ENCODE peak calls at places on chromosomes 3 and 15, in nine cellular contexts. W is transverse colon, H is ascending aorta, K is dorsolateral prefrontal cortex, M is lower lobe of right lung, Y is WERI-Rb-1, O is testis, E is pancreas, X is heart left ventricle. A is an unnamed sample. For H3K27me3, the result is how much of the 10 kb centered on the place peaks cover.

GRCh38 chr15:76330281-76330680 is 6.3 kb upstream of the ISL2 start:
- DNase-seq in X (no peak), K (no peak), Y (peak), H (peak), O (peak), W (peak), E (peak), M (no peak), A (no peak)

GRCh38 chr15:58690703-58691102 is 58.8 kb downstream of the ADAM10 start:
- DNase-seq in W (no peak), K (no peak), E (no peak), Y (no peak), M (no peak), O (no peak), X (no peak), H (no peak), A (no peak)

GRCh38 chr3:49805884-49806701 is 3.0 kb downstream of the INKA1 start:
- DNase-seq in M (peak), Y (no peak), H (no peak), X (peak), O (no peak), E (no peak), K (no peak), W (peak), A (peak)

GRCh38 chr3:138187296-138188012 is at the start of gene ARMC8:
- DNase-seq in K (peak), Y (peak), H (peak), E (peak), M (peak), W (peak), X (peak), O (peak), A (peak)

GRCh38 chr15:65558336-65558735 is 28.1 kb downstream of the HACD3 start:
- DNase-seq in O (no peak), X (no peak), K (no peak), M (no peak), H (no peak), E (no peak), W (no peak), Y (no peak), A (no peak)

GRCh38 chr3:46065294-46065705 is 38.0 kb upstream of the XCR1 start:
- DNase-seq in M (no peak), O (no peak), H (no peak), E (peak), K (no peak), Y (no peak), W (peak), X (peak), A (no peak)

GRCh38 chr3:61518590-61518989 is 42.8 kb upstream of the PTPRG start:
- DNase-seq in W (no peak), M (no peak), K (no peak), Y (no peak), E (no peak), X (no peak), H (no peak), O (no peak), A (no peak)

GRCh38 chr3:108555966-108556581 is 33.2 kb downstream of the CIP2A start:
- DNase-seq in K (no peak), O (no peak), E (no peak), M (no peak), H (no peak), W (no peak), Y (no peak), X (no peak), A (no peak)

GRCh38 chr3:14434105-14434504 is 31.7 kb downstream of the SLC6A6 start:
- DNase-seq in K (no peak), X (no peak), M (peak), Y (no peak), W (no peak), H (no peak), O (no peak), E (no peak), A (no peak)

GRCh38 chr15:29936353-29937049 is 114.2 kb upstream of the TJP1 start:
- DNase-seq in K (no peak), H (no peak), M (no peak), X (no peak), E (peak), O (no peak), Y (no peak), W (no peak), A (no peak)

GRCh38 chr3:38567498-38567897 is 71.4 kb downstream of the EXOG start:
- DNase-seq in K (peak), E (no peak), O (no peak), W (no peak), H (no peak), Y (peak), X (peak), M (peak), A (peak)
- H3K4me3 ChIP-seq in K (no peak), E (no peak), O (no peak), W (no peak), H (no peak), Y (no peak), X (no peak), M (no peak), A (no peak)

GRCh38 chr15:100053476-100054121 is 288.2 kb downstream of the ADAMTS17 start:
- DNase-seq in E (no peak), W (no peak), Y (no peak), K (no peak), X (no peak), O (no peak), M (no peak), H (no peak), A (no peak)

GRCh38 chr15:100052716-100053475 is 288.9 kb downstream of the ADAMTS17 start:
- DNase-seq in X (no peak), Y (no peak), K (no peak), E (no peak), O (no peak), W (no peak), H (no peak), M (no peak), A (no peak)

GRCh38 chr15:100055821-100056220 is 286.0 kb downstream of the ADAMTS17 start:
- DNase-seq in K (no peak), O (no peak), X (no peak), E (no peak), Y (no peak), W (no peak), M (no peak), H (no peak), A (no peak)

GRCh38 chr15:100056411-100057072 is 285.2 kb downstream of the ADAMTS17 start:
- DNase-seq in K (no peak), M (no peak), X (no peak), Y (no peak), O (no peak), W (no peak), H (no peak), E (no peak), A (no peak)

DNA sequence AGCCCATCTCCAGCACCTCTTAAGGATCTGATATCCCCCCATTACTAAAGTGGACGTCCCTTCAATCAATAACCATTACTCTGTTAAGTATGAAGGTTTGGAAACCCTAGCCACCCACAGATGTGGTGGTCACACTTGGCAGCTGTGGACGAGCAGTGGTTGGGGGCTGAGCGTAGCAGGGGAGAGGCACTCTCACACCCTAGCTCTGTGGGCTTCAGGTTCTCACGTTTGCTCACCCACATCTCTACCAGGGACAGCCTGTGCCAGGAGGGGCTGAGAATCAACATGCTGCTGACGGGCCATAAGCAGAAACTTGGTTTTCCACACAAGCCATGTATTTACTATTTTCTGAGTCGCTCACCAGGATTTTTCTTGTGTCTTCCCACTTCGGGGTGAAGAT is 287.2 kb downstream of the ADAMTS17 start:
- DNase-seq in K (no peak), E (no peak), M (no peak), W (no peak), O (no peak), Y (no peak), X (no peak), H (no peak), A (no peak)
- H3K27me3 ChIP-seq in K (under half), E (under half), M (under half), W (under half), O (under half), Y (under half), X (under half), H (under half), A (under half)

GRCh38 chr3:69744507-69744906 is 5.2 kb downstream of the MITF start:
- DNase-seq in E (no peak), W (no peak), M (no peak), O (no peak), Y (no peak), X (no peak), H (no peak), K (no peak), A (no peak)

GRCh38 chr3:69743975-69744374 is 4.7 kb downstream of the MITF start:
- DNase-seq in X (no peak), W (no peak), E (no peak), Y (no peak), M (no peak), O (no peak), K (no peak), H (no peak), A (no peak)

GRCh38 chr3:69746119-69746518 is 6.9 kb downstream of the MITF start:
- DNase-seq in E (no peak), O (no peak), W (no peak), H (no peak), M (no peak), X (no peak), K (no peak), Y (no peak), A (no peak)

GRCh38 chr3:69747511-69748248 is 8.4 kb downstream of the MITF start:
- DNase-seq in M (no peak), K (no peak), Y (no peak), X (no peak), W (no peak), H (no peak), O (no peak), E (no peak), A (no peak)

GRCh38 chr3:69745503-69745902 is 6.2 kb downstream of the MITF start:
- DNase-seq in Y (no peak), O (no peak), X (no peak), E (no peak), K (no peak), W (no peak), M (no peak), H (no peak), A (no peak)
- H3K27ac ChIP-seq in Y (no peak), O (no peak), X (no peak), E (no peak), K (no peak), W (peak), M (no peak), H (peak), A (no peak)

GRCh38 chr15:40103124-40103858 is 5.4 kb downstream of the BMF start:
- DNase-seq in X (peak), H (peak), O (peak), M (peak), E (peak), W (peak), Y (no peak), K (peak), A (no peak)

GRCh38 chr15:40097968-40098476 is 10.7 kb downstream of the BMF start:
- DNase-seq in K (no peak), M (peak), Y (no peak), W (peak), O (peak), X (peak), H (peak), E (peak), A (peak)

GRCh38 chr15:40098489-40099261 is 10.0 kb downstream of the BMF start:
- DNase-seq in K (no peak), O (peak), H (peak), Y (peak), E (peak), W (peak), M (peak), X (peak), A (peak)

GRCh38 chr15:40100947-40101905 is 7.5 kb downstream of the BMF start:
- DNase-seq in E (no peak), W (no peak), O (no peak), K (no peak), M (no peak), H (no peak), X (no peak), Y (no peak), A (no peak)

GRCh38 chr15:40100133-40100946 is 8.3 kb downstream of the BMF start:
- DNase-seq in E (peak), H (no peak), M (no peak), X (no peak), W (no peak), Y (no peak), O (no peak), K (no peak), A (no peak)
- H3K4me3 ChIP-seq in E (no peak), H (no peak), M (no peak), X (no peak), W (no peak), Y (no peak), O (no peak), K (no peak), A (no peak)

GRCh38 chr3:65548848-65549625 is 489.7 kb downstream of the MAGI1 start:
- DNase-seq in E (no peak), X (peak), Y (no peak), M (peak), H (peak), W (peak), K (peak), O (peak), A (no peak)

GRCh38 chr3:65539620-65540019 is 499.1 kb downstream of the MAGI1 start:
- DNase-seq in O (no peak), M (no peak), H (no peak), E (no peak), X (no peak), Y (no peak), K (no peak), W (no peak), A (no peak)

GRCh38 chr3:65550137-65550536 is 488.6 kb downstream of the MAGI1 start:
- DNase-seq in X (no peak), O (no peak), W (no peak), Y (no peak), M (no peak), K (no peak), H (no peak), E (no peak), A (no peak)

GRCh38 chr3:65549626-65549959 is 489.1 kb downstream of the MAGI1 start:
- DNase-seq in W (no peak), O (no peak), Y (no peak), X (no peak), M (no peak), H (no peak), E (no peak), K (no peak), A (no peak)

DNA sequence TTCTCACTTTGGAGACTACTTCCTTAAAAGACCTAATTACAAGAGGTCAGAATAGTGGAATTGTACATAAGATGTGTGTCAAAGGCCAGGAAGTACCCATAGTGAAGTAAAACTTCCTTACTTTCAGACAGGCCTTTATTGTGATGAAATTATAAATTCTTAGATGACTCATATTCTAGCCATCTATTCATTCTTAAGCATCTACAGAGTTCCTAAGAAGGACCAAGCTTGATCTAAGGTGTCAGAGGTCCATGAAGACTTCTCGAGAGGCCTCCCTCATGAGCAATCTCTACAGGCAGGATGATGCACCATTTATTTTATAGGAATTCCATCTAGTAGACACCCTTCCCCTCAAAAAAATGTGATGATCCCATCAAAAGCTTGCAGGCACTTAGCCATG is 493.3 kb downstream of the MAGI1 start:
- DNase-seq in K (no peak), H (no peak), Y (no peak), M (no peak), W (no peak), E (no peak), O (no peak), X (no peak), A (no peak)
- H3K27me3 ChIP-seq in K (under half), H (under half), Y (under half), M (under half), W (under half), E (under half), O (under half), X (under half), A (under half)

GRCh38 chr3:131386429-131386926 is 4.9 kb downstream of the NUDT16 start:
- DNase-seq in M (peak), O (peak), E (no peak), Y (no peak), X (peak), K (peak), W (peak), H (peak), A (peak)
- H3K27ac ChIP-seq in M (peak), O (peak), E (no peak), Y (no peak), X (peak), K (peak), W (peak), H (no peak), A (peak)

GRCh38 chr3:157465741-157466140 is 29.1 kb downstream of the PTX3 start:
- DNase-seq in M (no peak), O (no peak), K (no peak), X (no peak), H (no peak), W (no peak), E (no peak), Y (no peak), A (no peak)
- H3K4me3 ChIP-seq in M (no peak), O (no peak), K (no peak), X (no peak), H (no peak), W (no peak), E (no peak), Y (no peak), A (no peak)

GRCh38 chr15:74730619-74731316 is 5.4 kb upstream of the CYP1A1 start:
- DNase-seq in M (no peak), W (no peak), Y (no peak), X (no peak), E (no peak), H (no peak), O (no peak), K (no peak), A (no peak)

GRCh38 chr15:74732846-74733245 is 7.5 kb upstream of the CYP1A1 start:
- DNase-seq in Y (no peak), O (no peak), X (no peak), E (no peak), K (no peak), W (no peak), M (no peak), H (no peak), A (no peak)

GRCh38 chr15:74733269-74733668 is 7.9 kb upstream of the CYP1A1 start:
- DNase-seq in W (no peak), H (no peak), E (no peak), X (no peak), M (no peak), Y (no peak), K (no peak), O (no peak), A (no peak)

GRCh38 chr15:74735305-74735704 is 10.0 kb upstream of the CYP1A1 start:
- DNase-seq in M (no peak), Y (no peak), E (no peak), K (no peak), W (no peak), H (no peak), O (no peak), X (no peak), A (no peak)
- H3K27me3 ChIP-seq in M (under half), Y (under half), E (under half), K (under half), W (half or more), H (under half), O (under half), X (under half), A (under half)

DNA sequence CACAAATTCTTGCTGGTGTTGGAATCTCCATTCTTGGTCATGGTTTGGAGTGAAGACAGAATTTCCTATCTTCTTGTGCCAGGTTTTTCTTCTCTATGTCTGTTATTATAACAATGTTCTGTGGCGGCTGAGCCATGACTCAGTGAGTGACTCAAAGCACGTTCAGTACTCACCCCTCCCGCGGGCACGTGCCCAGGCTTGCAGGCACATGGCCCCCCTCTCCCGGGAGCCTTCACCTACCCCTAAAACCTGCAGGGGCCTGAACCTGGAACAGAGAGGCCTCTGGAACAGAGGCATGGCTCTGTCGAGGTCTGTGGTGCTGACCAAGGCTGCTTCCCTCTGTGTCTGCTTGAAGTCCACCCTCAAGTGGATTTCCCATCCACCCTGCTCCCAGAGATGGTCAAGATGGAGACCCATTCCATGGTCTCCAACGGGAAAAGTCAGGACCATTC is 27.6 kb downstream of the PLXNB1 start:
- DNase-seq in E (peak), H (peak), K (peak), W (peak), O (peak), X (no peak), M (peak), Y (peak), A (peak)
- H3K27ac ChIP-seq in E (peak), H (peak), K (peak), W (peak), O (peak), X (no peak), M (peak), Y (no peak), A (peak)

GRCh38 chr3:157533298-157533870 is 30.2 kb upstream of the VEPH1 start:
- DNase-seq in M (no peak), X (no peak), K (no peak), H (no peak), O (no peak), Y (no peak), E (no peak), W (no peak), A (no peak)

GRCh38 chr3:157532529-157533297 is 29.5 kb upstream of the VEPH1 start:
- DNase-seq in M (no peak), K (no peak), H (no peak), X (peak), O (no peak), E (peak), Y (peak), W (no peak), A (no peak)

GRCh38 chr3:157531301-157531660 is 28.1 kb upstream of the VEPH1 start:
- DNase-seq in O (no peak), K (no peak), Y (no peak), E (no peak), X (no peak), W (no peak), M (no peak), H (no peak), A (no peak)

GRCh38 chr3:157530637-157531300 is 27.6 kb upstream of the VEPH1 start:
- DNase-seq in M (no peak), O (no peak), Y (no peak), E (no peak), W (no peak), X (no peak), H (no peak), K (no peak), A (no peak)

DNA sequence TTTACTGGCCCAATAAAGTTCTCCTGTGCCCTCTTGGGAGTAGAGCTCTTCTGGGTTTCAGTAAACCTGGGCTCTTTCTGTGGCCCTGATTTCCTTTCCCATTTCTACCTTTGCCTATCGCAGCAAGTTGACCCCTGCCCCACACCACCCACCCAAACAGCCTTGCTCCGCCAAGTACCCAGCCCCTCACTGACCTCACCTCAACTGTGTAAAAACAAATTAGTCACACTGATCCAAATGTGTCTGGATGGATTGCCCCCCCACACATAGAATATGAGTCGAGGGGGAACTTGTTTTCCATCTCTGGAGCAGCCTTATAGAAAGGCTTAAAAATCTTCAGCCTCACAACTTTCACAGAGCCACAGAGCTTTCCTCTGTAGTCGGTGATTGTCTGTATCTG is 28.6 kb upstream of the VEPH1 start:
- DNase-seq in X (no peak), E (no peak), K (no peak), M (no peak), W (no peak), O (no peak), H (no peak), Y (no peak), A (no peak)
- H3K4me3 ChIP-seq in X (no peak), E (no peak), K (no peak), M (no peak), W (no peak), O (no peak), H (no peak), Y (no peak), A (no peak)